ENCODE peak calls at places on chromosomes 6 and 20, in seven cellular contexts. One of them, this sample, is unnamed.

GRCh38 chr6:170283212-170284081 is 7.4 kb downstream of the DLL1 start:
- DNase-seq in stimulated activated CD4-positive, alpha-beta T cell treated with anti-CD3 and anti-CD28 coated beads, Interleukin-1b, Interleukin-23, amount 100 ng/mL, for 1 hour: no peak
- DNase-seq in ecto neural progenitor cell: no peak
- DNase-seq in mesothelial cell of epicardium: no peak
- DNase-seq in iris pigment epithelial cell: no peak
- DNase-seq in fibroblast of villous mesenchyme: no peak
- DNase-seq in small intestine: no peak
- DNase-seq in this sample: no peak

GRCh38 chr20:4603724-4604123 is 118.0 kb upstream of the PRND start:
- DNase-seq in stimulated activated CD4-positive, alpha-beta T cell treated with anti-CD3 and anti-CD28 coated beads, Interleukin-1b, Interleukin-23, amount 100 ng/mL, for 1 hour: no peak
- DNase-seq in ecto neural progenitor cell: no peak
- DNase-seq in mesothelial cell of epicardium: no peak
- DNase-seq in iris pigment epithelial cell: peak
- DNase-seq in fibroblast of villous mesenchyme: peak
- DNase-seq in small intestine: peak
- DNase-seq in this sample: no peak

GRCh38 chr6:41780623-41781301 is at the start of gene PRICKLE4:
- DNase-seq in stimulated activated CD4-positive, alpha-beta T cell treated with anti-CD3 and anti-CD28 coated beads, Interleukin-1b, Interleukin-23, amount 100 ng/mL, for 1 hour: no peak
- DNase-seq in ecto neural progenitor cell: peak
- DNase-seq in mesothelial cell of epicardium: no peak
- DNase-seq in iris pigment epithelial cell: peak
- DNase-seq in fibroblast of villous mesenchyme: peak
- DNase-seq in small intestine: peak
- DNase-seq in this sample: no peak

GRCh38 chr6:137570307-137570832 is 76.2 kb upstream of the OLIG3 start:
- DNase-seq in stimulated activated CD4-positive, alpha-beta T cell treated with anti-CD3 and anti-CD28 coated beads, Interleukin-1b, Interleukin-23, amount 100 ng/mL, for 1 hour: no peak
- DNase-seq in ecto neural progenitor cell: no peak
- DNase-seq in mesothelial cell of epicardium: no peak
- DNase-seq in iris pigment epithelial cell: no peak
- DNase-seq in fibroblast of villous mesenchyme: no peak
- DNase-seq in small intestine: no peak
- DNase-seq in this sample: no peak

GRCh38 chr6:63597142-63598000 is 25.1 kb downstream of the LOC128125822 start:
- DNase-seq in stimulated activated CD4-positive, alpha-beta T cell treated with anti-CD3 and anti-CD28 coated beads, Interleukin-1b, Interleukin-23, amount 100 ng/mL, for 1 hour: no peak
- DNase-seq in ecto neural progenitor cell: no peak
- DNase-seq in mesothelial cell of epicardium: no peak
- DNase-seq in iris pigment epithelial cell: peak
- DNase-seq in fibroblast of villous mesenchyme: no peak
- DNase-seq in small intestine: no peak
- DNase-seq in this sample: no peak

GRCh38 chr6:11692451-11693376 is 85.9 kb downstream of the ADTRP start:
- DNase-seq in stimulated activated CD4-positive, alpha-beta T cell treated with anti-CD3 and anti-CD28 coated beads, Interleukin-1b, Interleukin-23, amount 100 ng/mL, for 1 hour: no peak
- DNase-seq in ecto neural progenitor cell: no peak
- DNase-seq in mesothelial cell of epicardium: no peak
- DNase-seq in iris pigment epithelial cell: no peak
- DNase-seq in fibroblast of villous mesenchyme: no peak
- DNase-seq in small intestine: no peak
- DNase-seq in this sample: no peak

GRCh38 chr6:142935553-142936517 is 9.1 kb downstream of the HIVEP2 start:
- DNase-seq in stimulated activated CD4-positive, alpha-beta T cell treated with anti-CD3 and anti-CD28 coated beads, Interleukin-1b, Interleukin-23, amount 100 ng/mL, for 1 hour: no peak
- DNase-seq in ecto neural progenitor cell: no peak
- DNase-seq in mesothelial cell of epicardium: no peak
- DNase-seq in iris pigment epithelial cell: no peak
- DNase-seq in fibroblast of villous mesenchyme: no peak
- DNase-seq in small intestine: no peak
- DNase-seq in this sample: peak

GRCh38 chr6:131867744-131868143 is 59.9 kb downstream of the ENPP1 start:
- DNase-seq in stimulated activated CD4-positive, alpha-beta T cell treated with anti-CD3 and anti-CD28 coated beads, Interleukin-1b, Interleukin-23, amount 100 ng/mL, for 1 hour: no peak
- DNase-seq in ecto neural progenitor cell: no peak
- DNase-seq in mesothelial cell of epicardium: no peak
- DNase-seq in iris pigment epithelial cell: peak
- DNase-seq in fibroblast of villous mesenchyme: peak
- DNase-seq in small intestine: no peak
- DNase-seq in this sample: no peak

GRCh38 chr6:127737768-127738167 is 160.8 kb downstream of the C6orf58 start:
- DNase-seq in stimulated activated CD4-positive, alpha-beta T cell treated with anti-CD3 and anti-CD28 coated beads, Interleukin-1b, Interleukin-23, amount 100 ng/mL, for 1 hour: no peak
- DNase-seq in ecto neural progenitor cell: no peak
- DNase-seq in mesothelial cell of epicardium: no peak
- DNase-seq in iris pigment epithelial cell: peak
- DNase-seq in fibroblast of villous mesenchyme: no peak
- DNase-seq in small intestine: peak
- DNase-seq in this sample: no peak

GRCh38 chr20:38804682-38805501 is 605 bp upstream of the PPP1R16B start:
- DNase-seq in stimulated activated CD4-positive, alpha-beta T cell treated with anti-CD3 and anti-CD28 coated beads, Interleukin-1b, Interleukin-23, amount 100 ng/mL, for 1 hour: peak
- DNase-seq in ecto neural progenitor cell: peak
- DNase-seq in mesothelial cell of epicardium: no peak
- DNase-seq in iris pigment epithelial cell: no peak
- DNase-seq in fibroblast of villous mesenchyme: no peak
- DNase-seq in small intestine: peak
- DNase-seq in this sample: no peak

GRCh38 chr6:47420394-47421371 is 56.9 kb upstream of the CD2AP start:
- DNase-seq in stimulated activated CD4-positive, alpha-beta T cell treated with anti-CD3 and anti-CD28 coated beads, Interleukin-1b, Interleukin-23, amount 100 ng/mL, for 1 hour: no peak
- DNase-seq in ecto neural progenitor cell: no peak
- DNase-seq in mesothelial cell of epicardium: no peak
- DNase-seq in iris pigment epithelial cell: peak
- DNase-seq in fibroblast of villous mesenchyme: peak
- DNase-seq in small intestine: peak
- DNase-seq in this sample: no peak

GRCh38 chr6:82144007-82144851 is 103.3 kb downstream of the IBTK start:
- DNase-seq in stimulated activated CD4-positive, alpha-beta T cell treated with anti-CD3 and anti-CD28 coated beads, Interleukin-1b, Interleukin-23, amount 100 ng/mL, for 1 hour: no peak
- DNase-seq in ecto neural progenitor cell: no peak
- DNase-seq in mesothelial cell of epicardium: no peak
- DNase-seq in iris pigment epithelial cell: peak
- DNase-seq in fibroblast of villous mesenchyme: peak
- DNase-seq in small intestine: peak
- DNase-seq in this sample: no peak

GRCh38 chr20:32560989-32561830 is 23.9 kb downstream of the NOL4L start:
- DNase-seq in stimulated activated CD4-positive, alpha-beta T cell treated with anti-CD3 and anti-CD28 coated beads, Interleukin-1b, Interleukin-23, amount 100 ng/mL, for 1 hour: no peak
- DNase-seq in ecto neural progenitor cell: no peak
- DNase-seq in mesothelial cell of epicardium: no peak
- DNase-seq in iris pigment epithelial cell: no peak
- DNase-seq in fibroblast of villous mesenchyme: no peak
- DNase-seq in small intestine: no peak
- DNase-seq in this sample: no peak

GRCh38 chr20:52251137-52251700 is 59.6 kb upstream of the ZFP64 start:
- DNase-seq in stimulated activated CD4-positive, alpha-beta T cell treated with anti-CD3 and anti-CD28 coated beads, Interleukin-1b, Interleukin-23, amount 100 ng/mL, for 1 hour: no peak
- DNase-seq in ecto neural progenitor cell: no peak
- DNase-seq in mesothelial cell of epicardium: no peak
- DNase-seq in iris pigment epithelial cell: no peak
- DNase-seq in fibroblast of villous mesenchyme: no peak
- DNase-seq in small intestine: no peak
- DNase-seq in this sample: no peak

GRCh38 chr6:11007715-11008608 is 36.1 kb downstream of the ELOVL2 start:
- DNase-seq in stimulated activated CD4-positive, alpha-beta T cell treated with anti-CD3 and anti-CD28 coated beads, Interleukin-1b, Interleukin-23, amount 100 ng/mL, for 1 hour: no peak
- DNase-seq in ecto neural progenitor cell: no peak
- DNase-seq in mesothelial cell of epicardium: no peak
- DNase-seq in iris pigment epithelial cell: peak
- DNase-seq in fibroblast of villous mesenchyme: peak
- DNase-seq in small intestine: no peak
- DNase-seq in this sample: peak

GRCh38 chr6:95133578-95133977 is 443.8 kb upstream of the MANEA start:
- DNase-seq in stimulated activated CD4-positive, alpha-beta T cell treated with anti-CD3 and anti-CD28 coated beads, Interleukin-1b, Interleukin-23, amount 100 ng/mL, for 1 hour: no peak
- DNase-seq in ecto neural progenitor cell: no peak
- DNase-seq in mesothelial cell of epicardium: no peak
- DNase-seq in iris pigment epithelial cell: peak
- DNase-seq in fibroblast of villous mesenchyme: no peak
- DNase-seq in small intestine: no peak
- DNase-seq in this sample: peak

GRCh38 chr20:16689906-16690305 is 39.9 kb upstream of the SNRPB2 start:
- DNase-seq in stimulated activated CD4-positive, alpha-beta T cell treated with anti-CD3 and anti-CD28 coated beads, Interleukin-1b, Interleukin-23, amount 100 ng/mL, for 1 hour: no peak
- DNase-seq in ecto neural progenitor cell: no peak
- DNase-seq in mesothelial cell of epicardium: no peak
- DNase-seq in iris pigment epithelial cell: no peak
- DNase-seq in fibroblast of villous mesenchyme: no peak
- DNase-seq in small intestine: no peak
- DNase-seq in this sample: no peak

GRCh38 chr6:143055213-143055612 is 5.5 kb upstream of the AIG1 start:
- DNase-seq in stimulated activated CD4-positive, alpha-beta T cell treated with anti-CD3 and anti-CD28 coated beads, Interleukin-1b, Interleukin-23, amount 100 ng/mL, for 1 hour: no peak
- DNase-seq in ecto neural progenitor cell: no peak
- DNase-seq in mesothelial cell of epicardium: no peak
- DNase-seq in iris pigment epithelial cell: no peak
- DNase-seq in fibroblast of villous mesenchyme: no peak
- DNase-seq in small intestine: no peak
- DNase-seq in this sample: no peak

GRCh38 chr6:148044261-148044731 is 298.3 kb upstream of the SASH1 start:
- DNase-seq in stimulated activated CD4-positive, alpha-beta T cell treated with anti-CD3 and anti-CD28 coated beads, Interleukin-1b, Interleukin-23, amount 100 ng/mL, for 1 hour: no peak
- DNase-seq in ecto neural progenitor cell: no peak
- DNase-seq in mesothelial cell of epicardium: no peak
- DNase-seq in iris pigment epithelial cell: peak
- DNase-seq in fibroblast of villous mesenchyme: peak
- DNase-seq in small intestine: no peak
- DNase-seq in this sample: no peak

GRCh38 chr6:73285674-73286283 is 22.8 kb upstream of the KHDC1 start:
- DNase-seq in stimulated activated CD4-positive, alpha-beta T cell treated with anti-CD3 and anti-CD28 coated beads, Interleukin-1b, Interleukin-23, amount 100 ng/mL, for 1 hour: no peak
- DNase-seq in ecto neural progenitor cell: no peak
- DNase-seq in mesothelial cell of epicardium: no peak
- DNase-seq in iris pigment epithelial cell: peak
- DNase-seq in fibroblast of villous mesenchyme: peak
- DNase-seq in small intestine: peak
- DNase-seq in this sample: peak